ENCODE peak calls at places on chromosomes 7 and 10, in seven cellular contexts. E is hepatocyte, N is mammary epithelial cell, A is neural progenitor cell, K is fibroblast of lung, W is HCT116, T is HepG2. J is an unnamed sample.

GRCh38 chr7:20402297-20403230 is 71.9 kb downstream of the ITGB8 start:
- DNase-seq in T (no peak), A (no peak), K (peak), E (no peak), W (no peak), N (no peak), J (no peak)

GRCh38 chr7:135879238-135879637 is 97.9 kb downstream of the MTPN start:
- DNase-seq in W (no peak), A (no peak), K (no peak), E (no peak), N (peak), T (no peak), J (no peak)

GRCh38 chr7:140008755-140009610 is 53.8 kb downstream of the PARP12 start:
- DNase-seq in T (no peak), N (no peak), K (no peak), W (no peak), A (no peak), E (no peak), J (no peak)

GRCh38 chr10:69802424-69803161 is 887 bp downstream of the COL13A1 start:
- DNase-seq in T (no peak), K (peak), N (peak), A (peak), W (no peak), E (peak), J (no peak)

GRCh38 chr7:69817096-69817495 is 218.8 kb downstream of the AUTS2 start:
- DNase-seq in W (no peak), T (no peak), A (no peak), K (peak), N (no peak), E (no peak), J (no peak)

GRCh38 chr7:77657427-77658331 is 38.6 kb upstream of the RSBN1L start:
- DNase-seq in W (peak), E (peak), K (peak), T (peak), N (peak), A (peak), J (peak)

GRCh38 chr10:101014966-101015581 is 15.5 kb downstream of the LZTS2 start:
- DNase-seq in E (peak), W (no peak), N (peak), T (no peak), K (peak), A (no peak), J (no peak)

GRCh38 chr7:26508481-26508880 is 216.8 kb downstream of the SNX10 start:
- DNase-seq in E (no peak), T (no peak), A (no peak), N (peak), W (no peak), K (no peak), J (no peak)

DNA sequence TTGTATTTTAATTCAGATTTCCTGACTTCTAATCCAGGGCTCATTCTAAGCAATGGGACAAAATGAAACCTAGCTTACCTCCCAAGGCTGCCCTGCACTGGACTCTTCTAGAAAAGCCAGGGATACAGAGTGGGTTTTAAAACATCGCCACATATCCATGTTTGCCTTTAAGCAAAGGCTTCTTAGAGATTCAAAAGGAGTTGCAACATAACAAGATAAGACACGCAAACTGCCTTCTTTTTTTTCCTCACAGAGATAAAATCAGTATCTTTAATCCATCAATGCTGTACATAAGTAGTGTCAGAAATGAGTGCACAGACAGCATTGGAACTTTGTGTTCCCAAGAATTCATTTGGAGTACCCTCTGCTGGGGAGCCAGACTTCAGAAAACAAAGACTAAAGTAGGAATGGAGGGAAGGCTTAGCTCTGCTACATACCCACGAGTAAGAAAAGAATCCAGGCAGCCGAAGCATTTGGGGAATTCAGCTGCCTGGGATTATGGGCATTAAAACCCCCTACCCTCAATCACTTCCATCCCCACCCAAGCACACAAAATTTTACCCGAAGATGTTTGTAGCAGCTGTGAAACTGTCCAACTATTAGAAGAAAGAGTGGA is 427.8 kb downstream of the ARL4A start:
- DNase-seq in T (no peak), K (peak), W (no peak), E (peak), N (peak), A (peak), J (no peak)
- H3K4me2 ChIP-seq in T (peak), K (no peak), W (no peak), E (peak), N (peak), A (peak), J (no peak)

DNA sequence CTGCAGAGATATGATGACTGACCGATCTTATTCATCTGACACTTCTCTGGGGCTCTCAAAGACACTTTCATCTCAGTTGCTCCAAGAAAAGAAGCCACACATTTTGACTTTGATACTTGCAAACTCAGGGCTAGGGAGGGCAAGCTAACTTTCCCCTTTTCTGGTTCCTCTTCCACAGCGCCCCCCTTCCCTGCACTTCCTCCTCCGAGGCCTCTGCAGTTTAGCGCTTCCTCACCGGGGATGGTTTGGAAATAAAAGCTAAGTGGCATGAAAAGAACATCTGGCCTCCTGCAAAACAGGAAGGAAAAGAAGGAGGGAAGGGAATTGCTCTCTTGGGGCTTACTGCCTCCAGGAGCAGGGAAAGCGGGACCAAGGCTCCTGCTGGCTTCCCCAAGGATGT is 42.4 kb downstream of the PRKCQ start:
- DNase-seq in K (no peak), A (no peak), N (no peak), W (no peak), E (no peak), T (no peak), J (no peak)
- TF ChIP-seq CTCF in K (no peak), A (no peak), N (no peak), W (no peak), E (no peak), T (no peak), J (peak)

DNA sequence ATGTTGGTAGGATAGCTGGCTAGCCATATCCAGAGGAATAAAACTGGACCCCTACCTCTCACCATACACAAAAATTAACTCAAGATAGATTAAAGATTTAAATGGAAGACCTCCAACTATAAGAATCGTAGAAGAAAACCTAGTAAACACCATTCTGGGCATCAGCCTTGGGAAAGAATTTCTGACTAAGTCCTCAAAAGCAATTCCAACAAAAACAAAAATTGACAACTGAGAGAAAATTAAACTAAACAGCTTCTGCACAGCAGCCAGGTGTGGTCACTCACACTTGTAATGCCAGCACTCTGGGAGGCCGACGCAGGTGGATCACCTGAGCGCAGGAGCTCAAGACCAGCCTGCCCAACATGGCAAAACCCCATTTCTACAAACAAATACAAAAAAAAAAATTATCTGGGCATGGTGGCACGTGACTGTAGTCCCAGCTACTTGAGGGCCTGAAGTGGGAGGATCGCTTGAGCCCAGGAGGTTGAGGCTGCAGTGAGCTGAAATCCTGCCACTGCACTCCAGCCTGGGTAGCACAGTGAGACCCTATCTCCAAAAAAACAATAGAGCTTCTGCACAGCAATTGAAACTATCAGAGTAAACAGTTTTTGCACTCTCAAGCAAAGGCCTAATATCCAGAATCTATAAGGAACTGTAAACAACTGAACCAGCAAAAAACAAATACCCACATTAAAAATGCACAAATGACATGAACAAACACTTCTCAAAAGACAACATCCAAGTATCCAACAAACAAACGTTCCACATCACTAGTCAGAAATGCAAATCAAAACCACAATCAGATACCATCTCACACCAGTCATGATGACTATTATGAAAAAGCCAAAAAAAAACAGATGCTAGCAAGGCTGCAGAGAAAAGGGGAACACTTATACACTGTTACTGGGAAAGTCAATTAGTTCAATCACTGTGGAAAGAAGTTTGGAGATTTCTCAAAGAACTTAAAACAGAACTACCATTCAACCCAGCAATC is 4.8 kb downstream of the CRPPA start:
- DNase-seq in A (no peak), K (peak), N (peak), E (no peak), W (no peak), T (no peak), J (no peak)
- H3K4me2 ChIP-seq in A (no peak), K (no peak), N (no peak), E (no peak), W (no peak), T (no peak), J (no peak)

DNA sequence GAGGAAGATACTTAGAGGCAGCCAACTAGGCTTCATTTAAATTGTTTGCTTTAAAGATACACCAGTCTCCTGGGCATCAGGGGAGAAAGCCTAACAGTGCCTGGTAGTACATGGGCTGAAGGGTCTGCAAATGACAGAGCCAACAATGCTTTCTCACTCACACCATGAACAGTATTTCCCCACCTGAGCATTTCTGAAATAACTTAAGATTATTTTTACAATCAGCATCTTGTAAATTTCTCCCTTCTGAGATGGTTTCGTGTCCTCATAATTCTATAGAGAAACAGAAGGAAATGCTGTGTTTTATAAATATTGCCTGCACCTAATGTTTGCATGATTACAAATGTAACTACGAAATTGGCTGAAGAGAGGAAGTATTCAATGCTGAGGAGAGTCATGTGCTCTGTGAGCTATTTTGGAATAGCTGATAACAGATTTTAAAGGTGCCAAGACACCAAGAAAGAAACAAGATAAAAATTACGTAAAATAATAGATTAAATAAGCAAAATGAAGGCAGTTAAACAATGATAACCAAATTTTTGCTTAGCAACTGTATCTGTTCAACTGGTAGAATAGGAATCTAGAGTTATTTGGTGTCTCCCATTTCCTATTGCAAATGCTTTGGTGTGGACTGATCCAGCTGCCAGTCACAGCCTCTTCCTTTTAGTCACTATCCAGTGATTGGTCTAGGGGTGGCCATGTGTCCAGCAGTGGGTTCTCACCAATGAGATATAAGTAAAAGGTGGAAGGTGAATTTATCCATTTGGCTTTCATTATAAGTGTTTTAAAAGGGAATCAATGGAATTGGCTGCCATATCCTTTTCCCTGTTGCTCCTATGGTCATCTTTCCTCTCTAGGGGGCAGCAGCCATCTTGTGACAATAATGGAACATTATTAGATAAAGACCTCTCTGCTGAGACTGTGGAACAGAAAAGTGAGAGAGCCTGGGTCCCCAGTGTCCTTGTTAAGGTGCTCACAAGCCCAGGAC is 167.9 kb upstream of the SLC26A5 start:
- DNase-seq in E (peak), K (peak), N (no peak), A (peak), T (peak), W (no peak), J (no peak)
- TF ChIP-seq CTCF in E (no peak), K (peak), N (peak), A (peak), T (peak), W (peak), J (peak)

DNA sequence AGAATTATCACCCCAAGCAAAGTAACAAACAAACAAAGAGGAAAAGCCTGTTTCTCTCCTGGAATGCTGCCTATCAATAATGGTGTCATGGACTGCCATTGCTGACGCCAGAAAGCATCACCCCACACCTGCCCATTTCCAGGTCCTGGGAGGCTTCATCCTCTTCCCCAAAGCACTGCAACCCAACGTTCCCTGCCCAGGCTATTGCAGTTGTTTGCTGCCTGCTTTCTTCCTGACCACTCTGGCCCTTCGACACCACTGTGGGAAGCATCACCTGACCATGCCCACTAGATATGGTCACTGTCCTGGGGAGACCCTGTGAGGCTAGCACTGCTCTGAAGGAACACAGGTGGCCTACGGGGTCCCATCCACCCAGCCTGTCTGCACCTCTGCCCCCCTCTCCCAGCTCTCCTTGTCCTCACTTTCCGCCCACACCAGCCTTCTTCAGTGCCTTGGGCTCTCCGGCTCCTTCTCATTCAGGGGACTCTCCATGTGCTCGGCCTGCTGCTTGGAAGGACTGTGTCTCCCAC is 439.6 kb downstream of the GLRX3 start:
- DNase-seq in T (no peak), N (no peak), A (no peak), K (no peak), E (no peak), W (no peak), J (no peak)
- H3K4me2 ChIP-seq in T (no peak), N (no peak), A (no peak), K (no peak), E (no peak), W (no peak), J (no peak)

GRCh38 chr7:82441916-82442478 is 1.6 kb downstream of the CACNA2D1 start:
- DNase-seq in N (peak), T (no peak), W (no peak), E (no peak), A (peak), K (peak), J (no peak)

GRCh38 chr7:82442492-82443043 is 1.0 kb downstream of the CACNA2D1 start:
- DNase-seq in E (peak), K (peak), W (no peak), N (peak), A (peak), T (no peak), J (no peak)

GRCh38 chr7:82443801-82444219 is 233 bp upstream of the CACNA2D1 start:
- DNase-seq in A (peak), E (peak), K (peak), W (no peak), N (peak), T (no peak), J (no peak)

GRCh38 chr7:82444220-82445049 is 858 bp upstream of the CACNA2D1 start:
- DNase-seq in W (no peak), N (peak), A (peak), T (no peak), E (no peak), K (no peak), J (no peak)

GRCh38 chr7:82443044-82443800 is at the start of gene CACNA2D1:
- DNase-seq in W (no peak), E (peak), K (no peak), T (no peak), N (peak), A (peak), J (no peak)
- TF ChIP-seq CTCF in W (no peak), E (no peak), K (no peak), T (no peak), N (no peak), A (peak), J (no peak)

DNA sequence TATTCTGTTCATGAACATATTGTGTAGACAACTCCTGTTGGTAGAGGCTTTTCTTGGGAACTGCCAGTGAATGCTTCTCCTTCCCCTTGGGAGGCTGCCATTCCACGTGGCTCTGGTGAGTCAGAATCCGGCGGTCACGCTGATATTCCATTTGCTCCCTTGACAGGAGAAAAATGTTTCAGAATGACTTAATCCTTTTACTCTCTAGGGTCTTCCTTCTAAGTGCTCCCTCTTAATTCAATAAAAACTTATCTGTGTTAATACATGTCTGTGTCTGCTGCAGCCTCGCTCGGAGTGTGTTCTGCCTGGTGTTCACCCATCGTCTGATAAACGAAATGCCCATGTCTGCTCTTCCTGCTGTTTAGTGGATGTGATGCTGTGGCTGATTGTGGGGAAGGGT is 278.6 kb downstream of the ARHGAP12 start:
- DNase-seq in N (no peak), E (peak), W (no peak), T (no peak), A (no peak), K (peak), J (no peak)
- H3K4me2 ChIP-seq in N (no peak), E (peak), W (peak), T (no peak), A (no peak), K (peak), J (no peak)

GRCh38 chr7:112381311-112382091 is 68.8 kb upstream of the IFRD1 start:
- DNase-seq in A (no peak), N (no peak), W (no peak), T (no peak), E (no peak), K (no peak), J (no peak)

GRCh38 chr7:112386619-112387018 is 63.6 kb upstream of the IFRD1 start:
- DNase-seq in A (no peak), E (no peak), W (no peak), K (no peak), T (no peak), N (no peak), J (no peak)

DNA sequence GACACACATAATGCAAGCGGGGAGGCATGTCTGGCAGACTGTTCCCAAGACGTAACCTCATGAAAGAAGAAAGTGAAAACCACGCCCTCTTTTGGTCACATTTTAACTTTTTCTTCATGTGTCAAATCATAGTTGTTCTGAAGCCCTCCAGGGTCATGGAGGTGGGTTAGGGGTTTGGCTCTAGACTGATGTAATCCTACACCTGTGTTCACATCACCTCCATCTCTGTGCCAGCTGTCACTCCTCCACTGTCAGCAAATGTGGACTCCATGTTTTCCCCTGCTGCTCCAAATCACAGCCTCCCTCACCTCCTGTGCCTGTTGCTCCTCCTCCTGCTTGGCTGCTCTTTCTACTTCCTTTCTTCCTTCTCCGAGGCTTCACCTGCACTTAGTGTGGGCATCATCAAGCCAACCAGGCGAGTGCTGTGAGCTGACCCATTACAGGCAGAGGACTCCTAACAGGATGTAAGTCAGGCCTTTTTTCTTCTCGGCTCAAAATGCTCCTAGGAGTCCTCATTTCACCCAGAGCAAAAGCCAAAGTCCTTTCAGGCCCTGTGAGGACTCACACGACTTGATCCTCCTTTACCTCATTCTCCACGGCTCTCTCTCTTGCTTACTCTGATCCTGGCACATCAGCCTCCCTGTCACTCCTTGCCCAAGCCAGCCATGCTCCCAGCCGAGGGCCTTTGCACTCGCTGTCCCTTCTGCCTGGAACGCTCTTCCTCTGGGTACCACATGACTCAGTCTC is 66.4 kb upstream of the IFRD1 start:
- DNase-seq in T (no peak), K (peak), N (no peak), W (no peak), A (peak), E (no peak), J (peak)
- TF ChIP-seq CTCF in T (peak), K (no peak), N (no peak), W (no peak), A (peak), E (no peak), J (peak)